ENCODE peak calls at places on chromosomes 16 and 17, in ten cellular contexts. S is Panc1; V is CD8-positive, alpha-beta T cell; B is neural progenitor cell; Z is AG04449; J is astrocyte of the spinal cord; M is mammary epithelial cell; G is GM23338; A is fibroblast of pulmonary artery; T is IMR-90. C is an unnamed sample.

GRCh38 chr16:18936727-18937340 is 10.6 kb upstream of the SMG1 start:
- DNase-seq in S (no peak), V (no peak), B (no peak), Z (no peak), J (no peak), M (no peak), G (no peak), A (no peak), T (no peak), C (no peak)

GRCh38 chr17:59707182-59707970 is at the start of the genes PTRH2 and VMP1:
- DNase-seq in S (peak), V (peak), B (peak), Z (peak), J (peak), M (peak), G (peak), A (peak), T (peak), C (peak)

GRCh38 chr17:59825533-59826316 is 67.0 kb downstream of the TUBD1 start:
- DNase-seq in S (no peak), V (no peak), B (no peak), Z (no peak), J (peak), M (peak), G (no peak), A (peak), T (peak), C (no peak)

GRCh38 chr17:75365009-75365930 is 40.2 kb downstream of the GRB2 start:
- DNase-seq in S (no peak), V (no peak), B (peak), Z (no peak), J (no peak), M (no peak), G (no peak), A (no peak), T (no peak), C (no peak)

GRCh38 chr16:25051446-25052160 is 36.4 kb upstream of the ARHGAP17 start:
- DNase-seq in S (no peak), V (no peak), B (no peak), Z (no peak), J (peak), M (peak), G (no peak), A (peak), T (peak), C (no peak)

GRCh38 chr17:37743612-37743874 is 1.3 kb downstream of the HNF1B start:
- DNase-seq in S (no peak), V (no peak), B (peak), Z (no peak), J (no peak), M (no peak), G (no peak), A (no peak), T (no peak), C (no peak)

GRCh38 chr16:84732674-84733352 is 33.0 kb downstream of the USP10 start:
- DNase-seq in S (no peak), V (no peak), B (no peak), Z (no peak), J (no peak), M (peak), G (no peak), A (no peak), T (no peak), C (no peak)

GRCh38 chr17:39209317-39210092 is 9.4 kb downstream of the RPL19 start:
- DNase-seq in S (no peak), V (peak), B (peak), Z (no peak), J (peak), M (no peak), G (peak), A (peak), T (peak), C (no peak)

GRCh38 chr16:15435216-15435864 is 952 bp downstream of the BMERB1 start:
- DNase-seq in S (no peak), V (no peak), B (peak), Z (no peak), J (no peak), M (no peak), G (peak), A (no peak), T (no peak), C (peak)

GRCh38 chr17:79681101-79681621 is 49.6 kb upstream of the ENPP7 start:
- DNase-seq in S (no peak), V (no peak), B (no peak), Z (no peak), J (no peak), M (no peak), G (no peak), A (no peak), T (no peak), C (no peak)

GRCh38 chr17:49035470-49036269 is 38.5 kb downstream of the IGF2BP1 start:
- DNase-seq in S (peak), V (no peak), B (peak), Z (no peak), J (peak), M (peak), G (peak), A (peak), T (peak), C (peak)

GRCh38 chr17:44983563-44983962 is 15.5 kb upstream of the C1QL1 start:
- DNase-seq in S (no peak), V (no peak), B (no peak), Z (no peak), J (no peak), M (no peak), G (no peak), A (no peak), T (no peak), C (no peak)

GRCh38 chr16:85863384-85863774 is 35.6 kb upstream of the IRF8 start:
- DNase-seq in S (no peak), V (no peak), B (no peak), Z (no peak), J (no peak), M (peak), G (no peak), A (peak), T (no peak), C (no peak)

GRCh38 chr16:17629936-17630335 is 159.2 kb upstream of the XYLT1 start:
- DNase-seq in S (no peak), V (no peak), B (no peak), Z (no peak), J (no peak), M (no peak), G (no peak), A (no peak), T (no peak), C (no peak)

GRCh38 chr16:17635183-17635582 is 164.4 kb upstream of the XYLT1 start:
- DNase-seq in S (no peak), V (no peak), B (no peak), Z (no peak), J (no peak), M (no peak), G (peak), A (no peak), T (no peak), C (no peak)

GRCh38 chr16:17638134-17638533 is 167.4 kb upstream of the XYLT1 start:
- DNase-seq in S (no peak), V (no peak), B (no peak), Z (no peak), J (no peak), M (no peak), G (no peak), A (no peak), T (no peak), C (no peak)

GRCh38 chr16:17633146-17633966 is 162.6 kb upstream of the XYLT1 start:
- DNase-seq in S (no peak), V (no peak), B (no peak), Z (no peak), J (no peak), M (peak), G (no peak), A (no peak), T (no peak), C (no peak)
- TF ChIP-seq CTCF in S (no peak), V (no peak), B (no peak), Z (no peak), J (no peak), M (no peak), G (no peak), A (no peak), T (no peak), C (no peak)

DNA sequence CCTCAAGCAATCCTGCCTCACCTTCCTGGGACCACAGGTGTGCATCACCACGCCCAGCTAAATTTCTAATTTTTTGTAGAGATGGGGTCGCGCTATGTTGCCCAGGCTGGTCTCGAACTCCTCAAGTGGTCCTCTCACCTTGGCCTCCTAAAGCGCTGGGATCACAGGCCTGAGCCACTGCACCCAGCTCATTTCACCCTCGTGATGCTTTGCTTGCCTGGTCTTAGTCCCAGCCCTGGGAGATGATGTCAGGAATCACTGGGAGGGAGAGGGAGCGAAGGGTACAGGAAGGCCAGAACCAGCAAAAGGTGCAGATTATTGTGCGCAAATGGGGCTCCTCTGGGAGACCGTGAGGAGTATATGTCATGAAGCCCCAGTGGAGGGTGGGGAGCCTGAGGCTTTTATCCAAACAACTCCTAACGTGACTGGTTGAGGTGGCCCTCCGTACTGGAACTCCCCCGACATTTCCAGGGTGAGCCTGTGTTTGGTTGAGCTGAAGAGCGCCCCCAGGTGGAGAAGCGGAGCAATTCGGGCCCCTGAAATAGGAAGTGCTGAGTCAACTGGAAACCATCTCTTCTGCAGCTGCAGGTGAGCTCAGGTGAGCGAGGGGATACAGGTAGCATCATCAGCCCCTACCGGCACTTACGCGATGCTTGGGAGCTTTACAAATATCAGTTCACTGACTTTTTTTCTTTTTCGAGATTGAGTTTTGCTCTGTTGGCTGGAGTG is 41.2 kb upstream of the HAPSTR1 start:
- DNase-seq in S (no peak), V (no peak), B (peak), Z (no peak), J (no peak), M (no peak), G (peak), A (peak), T (peak), C (peak)
- TF ChIP-seq CTCF in S (peak), V (no peak), B (peak), Z (peak), J (peak), M (peak), G (peak), A (peak), T (peak), C (peak)

GRCh38 chr17:21239680-21240374 is 13.4 kb downstream of the NATD1 start:
- DNase-seq in S (no peak), V (no peak), B (peak), Z (no peak), J (peak), M (no peak), G (peak), A (peak), T (peak), C (no peak)
- TF ChIP-seq CTCF in S (peak), V (peak), B (peak), Z (peak), J (peak), M (peak), G (peak), A (peak), T (peak), C (peak)

GRCh38 chr17:5793899-5794298 is 209.6 kb upstream of the NLRP1 start:
- DNase-seq in S (no peak), V (no peak), B (peak), Z (no peak), J (peak), M (peak), G (peak), A (no peak), T (no peak), C (no peak)
- TF ChIP-seq CTCF in S (peak), V (no peak), B (peak), Z (no peak), J (peak), M (peak), G (peak), A (no peak), T (no peak), C (peak)

DNA sequence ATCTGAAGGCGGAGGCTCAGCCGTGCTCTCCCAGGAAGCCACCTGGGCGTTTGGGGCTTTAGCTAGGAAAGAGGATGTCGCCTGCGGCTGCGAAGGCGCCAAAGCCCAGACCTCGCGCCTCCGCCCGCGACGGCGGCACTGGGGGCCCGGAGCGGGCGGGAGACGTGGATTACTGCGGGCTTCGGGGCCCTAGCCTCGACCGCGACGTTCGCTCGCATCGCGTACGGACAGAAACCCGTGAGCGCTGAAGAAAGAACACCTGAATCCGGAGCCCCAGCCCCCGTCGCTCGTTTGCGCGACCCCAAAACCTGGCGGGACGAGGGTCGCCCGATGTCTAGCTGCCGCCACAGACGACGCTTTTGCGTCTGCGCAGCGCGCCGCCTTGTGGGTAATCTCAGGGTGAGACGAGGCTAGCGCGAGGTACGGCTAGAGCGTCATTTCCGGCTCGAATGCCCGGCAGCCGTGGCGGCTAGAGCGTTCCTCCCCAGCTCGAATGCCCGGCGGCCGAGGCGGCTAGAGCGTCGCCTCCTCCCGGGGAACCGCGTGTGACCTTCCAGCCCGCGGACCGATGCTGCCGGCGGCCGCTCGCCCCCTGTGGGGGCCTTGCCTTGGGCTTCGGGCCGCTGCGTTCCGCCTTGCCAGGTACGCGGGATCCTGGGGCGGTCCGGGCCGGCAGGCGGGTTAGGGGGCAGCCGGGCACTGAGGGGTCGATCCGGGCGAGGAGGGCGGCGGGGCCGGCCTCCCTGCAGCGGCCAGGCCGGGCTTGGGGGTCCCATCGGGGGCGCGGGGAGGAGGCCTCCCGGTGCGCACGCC is at the start of gene MRPL12:
- DNase-seq in S (no peak), V (peak), B (peak), Z (peak), J (peak), M (peak), G (peak), A (peak), T (peak), C (peak)
- TF ChIP-seq CTCF in S (no peak), V (no peak), B (no peak), Z (peak), J (peak), M (no peak), G (no peak), A (no peak), T (no peak), C (peak)

DNA sequence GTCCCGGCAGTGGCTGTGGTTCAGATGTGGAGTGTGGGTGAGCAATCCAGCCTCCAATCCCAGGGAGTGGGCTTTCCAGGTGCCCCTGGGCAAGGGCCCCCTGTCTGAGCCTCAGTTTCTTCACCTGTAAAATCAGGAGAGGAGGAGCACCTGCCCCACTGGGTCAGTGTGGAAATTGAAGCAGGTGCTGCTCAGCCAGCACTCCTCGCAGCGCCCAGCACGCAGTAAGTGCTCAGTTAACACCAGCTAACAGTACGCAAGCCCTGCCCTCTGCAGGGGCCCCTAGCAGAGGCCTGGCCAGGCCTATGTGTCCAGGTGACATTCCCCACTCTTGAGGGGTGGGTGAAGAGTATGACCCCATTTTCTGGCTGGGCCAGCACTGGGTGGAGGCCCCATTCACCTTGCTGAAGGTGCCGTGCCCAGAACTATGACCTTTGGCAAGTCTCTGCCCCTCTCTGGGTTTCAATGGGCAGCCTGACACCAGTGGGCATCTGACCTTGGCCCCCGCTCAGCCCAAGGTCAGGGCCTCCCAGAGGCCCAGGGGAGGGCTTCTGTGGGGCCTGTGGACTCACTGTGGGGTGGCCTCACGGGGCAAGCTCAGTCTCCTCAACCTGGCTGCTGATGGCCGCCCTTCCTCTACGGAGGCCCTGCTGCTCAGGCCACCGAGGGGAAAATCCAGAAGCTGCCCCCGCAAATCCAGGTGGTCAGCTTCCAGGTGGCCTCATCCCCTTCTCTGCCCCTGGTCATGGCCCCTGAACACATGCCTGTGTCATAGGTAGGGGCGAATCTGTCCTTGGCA is 2.5 kb downstream of the MTSS2 start:
- DNase-seq in S (no peak), V (no peak), B (no peak), Z (no peak), J (no peak), M (no peak), G (no peak), A (no peak), T (no peak), C (no peak)
- TF ChIP-seq CTCF in S (no peak), V (no peak), B (no peak), Z (no peak), J (no peak), M (no peak), G (no peak), A (no peak), T (no peak), C (no peak)

GRCh38 chr16:67561824-67562525 is 351 bp upstream of the CTCF start:
- DNase-seq in S (peak), V (peak), B (peak), Z (no peak), J (peak), M (peak), G (peak), A (peak), T (peak), C (peak)

GRCh38 chr16:67561501-67561823 is 864 bp upstream of the CTCF start:
- DNase-seq in S (no peak), V (no peak), B (no peak), Z (no peak), J (no peak), M (no peak), G (peak), A (no peak), T (no peak), C (no peak)

GRCh38 chr16:67562526-67562917 is at the start of gene CTCF:
- DNase-seq in S (no peak), V (no peak), B (peak), Z (no peak), J (peak), M (peak), G (peak), A (peak), T (peak), C (no peak)

GRCh38 chr16:67563708-67564468 is 1.6 kb downstream of the CTCF start:
- DNase-seq in S (no peak), V (no peak), B (peak), Z (no peak), J (peak), M (peak), G (peak), A (peak), T (peak), C (no peak)

GRCh38 chr16:67562918-67563707 is 787 bp downstream of the CTCF start:
- DNase-seq in S (no peak), V (peak), B (peak), Z (no peak), J (peak), M (peak), G (peak), A (peak), T (peak), C (peak)
- TF ChIP-seq CTCF in S (peak), V (no peak), B (peak), Z (peak), J (peak), M (peak), G (no peak), A (no peak), T (peak), C (no peak)

GRCh38 chr17:10754109-10754508 is 24.3 kb upstream of the TMEM220 start:
- DNase-seq in S (no peak), V (no peak), B (peak), Z (no peak), J (no peak), M (no peak), G (peak), A (peak), T (peak), C (peak)
- TF ChIP-seq CTCF in S (peak), V (no peak), B (peak), Z (peak), J (peak), M (peak), G (peak), A (peak), T (peak), C (peak)